ENCODE peak calls at places on chromosomes 7 and 10, in six cellular contexts. V is HCT116, I is HepG2, U is GM12878, F is K562, S is SK-N-SH. M is an unnamed sample.

GRCh38 chr10:29163746-29164145 is 125.1 kb upstream of the LYZL1 start:
- DNase-seq in U (no peak), I (no peak), F (no peak), V (no peak), S (no peak), M (peak)

GRCh38 chr7:38671901-38672559 is 40.9 kb upstream of the AMPH start:
- DNase-seq in U (no peak), I (no peak), F (no peak), V (no peak), S (no peak), M (no peak)

GRCh38 chr7:7323352-7323751 is 141.0 kb downstream of the C1GALT1 start:
- DNase-seq in S (no peak), I (no peak), F (no peak), V (no peak), U (peak), M (peak)

GRCh38 chr7:36749282-36749960 is 25.1 kb upstream of the AOAH start:
- DNase-seq in I (no peak), V (no peak), U (no peak), S (no peak), F (no peak), M (no peak)

GRCh38 chr7:102412548-102412947 is 16.4 kb downstream of the PRKRIP1 start:
- DNase-seq in U (no peak), F (peak), S (peak), V (no peak), I (no peak), M (peak)

GRCh38 chr10:75607576-75607975 is 176.2 kb downstream of the LRMDA start:
- DNase-seq in U (no peak), I (no peak), F (no peak), S (no peak), V (no peak), M (no peak)

GRCh38 chr10:26627320-26627719 is 70.2 kb upstream of the PDSS1 start:
- DNase-seq in F (peak), I (peak), V (peak), S (no peak), U (no peak), M (no peak)

GRCh38 chr10:19762026-19762425 is 54.2 kb upstream of the PLXDC2 start:
- DNase-seq in I (no peak), S (no peak), V (no peak), U (no peak), F (no peak), M (no peak)

GRCh38 chr10:133297504-133297903 is 11.2 kb downstream of the TUBGCP2 start:
- DNase-seq in F (no peak), U (no peak), I (no peak), V (no peak), S (no peak), M (no peak)

GRCh38 chr7:895451-896052 is 19.2 kb downstream of the GET4 start:
- DNase-seq in U (no peak), I (no peak), V (no peak), S (no peak), F (no peak), M (no peak)

GRCh38 chr7:107779647-107780099 is 23.4 kb downstream of the SLC26A3 start:
- DNase-seq in S (no peak), I (peak), F (peak), V (no peak), U (no peak), M (no peak)

GRCh38 chr7:149097088-149097487 is 6.6 kb upstream of the ZNF786 start:
- DNase-seq in V (no peak), U (no peak), S (no peak), I (no peak), F (no peak), M (no peak)

GRCh38 chr10:78696791-78697420 is 371.9 kb upstream of the ZMIZ1 start:
- DNase-seq in S (no peak), F (no peak), U (no peak), V (no peak), I (no peak), M (no peak)

GRCh38 chr7:142384508-142384922 is 126.7 kb upstream of the PRSS58 start:
- DNase-seq in V (no peak), U (no peak), I (no peak), F (no peak), S (no peak), M (no peak)

GRCh38 chr10:100037758-100038315 is 28.1 kb upstream of the DNMBP start:
- DNase-seq in S (no peak), U (no peak), F (no peak), V (no peak), I (no peak), M (no peak)

GRCh38 chr10:58813573-58813972 is 300.9 kb downstream of the BICC1 start:
- DNase-seq in F (no peak), U (no peak), I (peak), V (no peak), S (no peak), M (peak)

GRCh38 chr10:51269816-51270215 is 195.5 kb downstream of the PRKG1 start:
- DNase-seq in I (no peak), V (no peak), F (no peak), S (no peak), U (no peak), M (no peak)

GRCh38 chr10:21352886-21353285 is 172.6 kb downstream of the SKIDA1 start:
- DNase-seq in F (no peak), V (no peak), S (no peak), I (no peak), U (peak), M (no peak)

GRCh38 chr7:5634107-5634950 is 147.1 kb downstream of the RNF216 start:
- DNase-seq in F (no peak), S (peak), V (no peak), I (no peak), U (no peak), M (no peak)

GRCh38 chr7:2701832-2702593 is 14.0 kb downstream of the AMZ1 start:
- DNase-seq in U (no peak), V (no peak), S (peak), F (no peak), I (no peak), M (no peak)

GRCh38 chr7:1569016-1569415 is 816 bp downstream of the PSMG3 start:
- DNase-seq in V (no peak), S (peak), I (no peak), F (peak), U (no peak), M (peak)

GRCh38 chr7:50431906-50432305 is 18.2 kb downstream of the FIGNL1 start:
- DNase-seq in F (no peak), V (no peak), S (no peak), U (no peak), I (no peak), M (no peak)

GRCh38 chr10:123284022-123284421 is 129.8 kb downstream of the BUB3 start:
- DNase-seq in U (no peak), V (peak), F (peak), I (peak), S (no peak), M (peak)

GRCh38 chr10:110273474-110273873 is 31.2 kb downstream of the SMNDC1 start:
- DNase-seq in S (no peak), U (peak), V (no peak), F (no peak), I (peak), M (peak)

GRCh38 chr10:21516270-21517131 is 9.0 kb downstream of the SKIDA1 start:
- DNase-seq in I (no peak), U (no peak), F (peak), S (peak), V (no peak), M (no peak)

GRCh38 chr7:65441010-65441409 is 67.4 kb downstream of the ZNF92 start:
- DNase-seq in F (no peak), U (no peak), S (no peak), V (no peak), I (no peak), M (no peak)

GRCh38 chr10:131870831-131871672 is 29.8 kb upstream of the PPP2R2D start:
- DNase-seq in F (no peak), U (no peak), S (no peak), V (no peak), I (no peak), M (no peak)

GRCh38 chr7:36994456-36995112 is 270.3 kb upstream of the AOAH start:
- DNase-seq in U (no peak), V (no peak), F (no peak), I (no peak), S (no peak), M (no peak)

GRCh38 chr10:45179716-45180115 is 135.7 kb downstream of the OR13A1 start:
- DNase-seq in S (peak), I (no peak), F (no peak), U (no peak), V (no peak), M (no peak)

GRCh38 chr7:115910541-115911164 is 119.9 kb downstream of the TFEC start:
- DNase-seq in U (no peak), V (peak), S (peak), I (peak), F (peak), M (peak)

GRCh38 chr10:100518761-100519241 is 860 bp downstream of the SEC31B start:
- DNase-seq in F (peak), V (peak), U (no peak), I (peak), S (peak), M (peak)

GRCh38 chr7:36474283-36475010 is 84.8 kb downstream of the ANLN start:
- DNase-seq in I (no peak), V (no peak), F (peak), U (no peak), S (no peak), M (no peak)

GRCh38 chr7:153887756-153888591 is 164.2 kb upstream of the DPP6 start:
- DNase-seq in U (no peak), V (no peak), F (no peak), I (no peak), S (peak), M (no peak)

GRCh38 chr7:101898019-101898575 is 80.7 kb downstream of the CUX1 start:
- DNase-seq in U (no peak), I (no peak), S (no peak), F (no peak), V (no peak), M (no peak)

GRCh38 chr7:142188846-142189245 is 69.0 kb downstream of the PRSS58 start:
- DNase-seq in V (peak), F (no peak), I (peak), S (no peak), U (no peak), M (peak)

GRCh38 chr7:37376386-37376785 is 72.3 kb downstream of the ELMO1 start:
- DNase-seq in V (no peak), U (no peak), S (no peak), F (no peak), I (no peak), M (no peak)

GRCh38 chr7:2873686-2874551 is 29.8 kb upstream of the GNA12 start:
- DNase-seq in F (peak), V (peak), U (no peak), I (no peak), S (peak), M (peak)

GRCh38 chr10:86253171-86254072 is 113.2 kb downstream of the GRID1 start:
- DNase-seq in S (peak), V (no peak), U (no peak), F (no peak), I (no peak), M (no peak)

GRCh38 chr10:86254081-86254480 is 112.5 kb downstream of the GRID1 start:
- DNase-seq in F (no peak), V (no peak), U (no peak), S (peak), I (no peak), M (no peak)

GRCh38 chr10:86252573-86252972 is 114.0 kb downstream of the GRID1 start:
- DNase-seq in U (no peak), V (no peak), I (no peak), F (no peak), S (peak), M (no peak)

GRCh38 chr10:86255405-86256251 is 111.0 kb downstream of the GRID1 start:
- DNase-seq in F (no peak), V (no peak), I (no peak), S (peak), U (no peak), M (no peak)

GRCh38 chr10:86254526-86255174 is 111.9 kb downstream of the GRID1 start:
- DNase-seq in U (no peak), F (no peak), I (no peak), V (peak), S (peak), M (no peak)
- TF ChIP-seq JUND in U (no peak), F (no peak), I (no peak), V (peak), S (no peak), M (no peak)

GRCh38 chr7:158345731-158346130 is 241.9 kb downstream of the PTPRN2 start:
- DNase-seq in S (no peak), F (no peak), U (no peak), I (no peak), V (no peak), M (no peak)

GRCh38 chr7:158343526-158343925 is 244.1 kb downstream of the PTPRN2 start:
- DNase-seq in I (no peak), V (no peak), U (no peak), F (no peak), S (no peak), M (no peak)

GRCh38 chr7:158348446-158348845 is 239.2 kb downstream of the PTPRN2 start:
- DNase-seq in S (no peak), V (no peak), U (no peak), I (no peak), F (no peak), M (no peak)

GRCh38 chr7:158343936-158344455 is 243.6 kb downstream of the PTPRN2 start:
- DNase-seq in S (no peak), F (no peak), U (no peak), V (no peak), I (no peak), M (no peak)

DNA sequence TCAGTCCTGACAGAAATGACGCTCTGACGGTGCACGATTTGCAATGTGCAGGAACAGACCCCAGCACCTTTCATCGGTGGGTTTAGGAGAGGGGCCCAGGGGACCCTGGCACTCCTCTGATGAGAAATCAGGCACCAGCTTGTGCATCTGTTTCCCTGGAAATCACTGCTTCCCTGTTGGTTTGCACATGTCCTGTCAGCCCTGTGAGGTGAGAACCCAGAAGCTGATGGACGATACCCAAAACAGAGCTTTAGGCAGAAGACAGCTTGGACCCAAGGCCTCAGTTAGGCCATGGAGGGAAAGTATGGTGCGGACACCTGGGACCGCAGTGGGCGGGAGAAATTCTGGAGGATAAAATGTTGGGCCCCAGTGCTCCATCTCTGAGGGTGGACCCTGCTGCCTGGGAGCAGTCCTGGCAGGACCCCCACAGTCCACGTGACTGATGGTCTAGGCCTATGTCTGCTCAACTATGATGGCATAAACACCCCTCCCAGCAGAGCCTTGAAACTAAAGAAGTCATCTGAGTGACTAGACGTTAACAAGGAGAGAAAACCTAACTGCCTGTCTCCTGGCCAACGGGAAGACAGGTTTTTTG is 242.8 kb downstream of the PTPRN2 start:
- DNase-seq in I (no peak), U (no peak), V (no peak), F (no peak), S (no peak), M (no peak)
- TF ChIP-seq JUND in I (no peak), U (no peak), V (no peak), F (no peak), S (no peak), M (no peak)

GRCh38 chr10:68470300-68470699 is 1.5 kb downstream of the DNA2 start:
- DNase-seq in I (no peak), V (no peak), F (peak), S (peak), U (no peak), M (no peak)

GRCh38 chr10:68469838-68470237 is 1.9 kb downstream of the DNA2 start:
- DNase-seq in F (peak), S (no peak), U (no peak), V (no peak), I (no peak), M (no peak)

GRCh38 chr10:68471586-68472408 is at the start of gene DNA2:
- DNase-seq in F (peak), V (peak), U (peak), S (peak), I (peak), M (peak)

GRCh38 chr10:68474021-68474420 is 2.2 kb upstream of the DNA2 start:
- DNase-seq in S (no peak), V (no peak), F (no peak), U (no peak), I (no peak), M (no peak)

DNA sequence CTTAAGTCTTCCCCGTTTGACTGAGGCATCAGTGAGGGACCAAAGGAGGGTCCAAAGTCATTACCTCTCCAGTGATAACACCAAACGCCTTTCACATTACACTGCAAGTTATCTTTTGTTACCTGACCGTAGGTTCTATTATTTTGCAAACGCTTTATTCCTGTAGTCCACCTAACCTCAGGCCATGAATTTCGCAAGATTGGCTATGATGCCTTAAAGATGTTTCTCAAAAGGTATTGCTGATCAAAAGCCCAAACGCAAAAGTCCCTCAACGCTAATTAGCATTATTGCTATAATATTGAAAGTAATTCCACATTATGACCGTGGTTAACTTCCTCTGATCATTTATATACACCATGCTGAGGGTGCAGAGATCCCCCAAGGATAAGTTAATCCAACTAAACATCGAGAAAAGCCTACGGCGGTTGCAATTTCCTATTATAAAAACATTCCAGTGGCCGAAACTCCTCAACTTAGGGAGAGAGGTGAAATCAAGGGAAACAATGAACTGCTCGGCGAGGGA is 649 bp downstream of the DNA2 start:
- DNase-seq in I (no peak), U (no peak), F (peak), S (peak), V (no peak), M (no peak)
- TF ChIP-seq JUND in I (no peak), U (no peak), F (no peak), S (no peak), V (no peak), M (no peak)

GRCh38 chr10:14244147-14244546 is 86.6 kb downstream of the FRMD4A start:
- DNase-seq in F (peak), V (peak), S (no peak), U (no peak), I (no peak), M (peak)
- TF ChIP-seq JUND in F (no peak), V (no peak), S (no peak), U (no peak), I (no peak), M (no peak)

DNA sequence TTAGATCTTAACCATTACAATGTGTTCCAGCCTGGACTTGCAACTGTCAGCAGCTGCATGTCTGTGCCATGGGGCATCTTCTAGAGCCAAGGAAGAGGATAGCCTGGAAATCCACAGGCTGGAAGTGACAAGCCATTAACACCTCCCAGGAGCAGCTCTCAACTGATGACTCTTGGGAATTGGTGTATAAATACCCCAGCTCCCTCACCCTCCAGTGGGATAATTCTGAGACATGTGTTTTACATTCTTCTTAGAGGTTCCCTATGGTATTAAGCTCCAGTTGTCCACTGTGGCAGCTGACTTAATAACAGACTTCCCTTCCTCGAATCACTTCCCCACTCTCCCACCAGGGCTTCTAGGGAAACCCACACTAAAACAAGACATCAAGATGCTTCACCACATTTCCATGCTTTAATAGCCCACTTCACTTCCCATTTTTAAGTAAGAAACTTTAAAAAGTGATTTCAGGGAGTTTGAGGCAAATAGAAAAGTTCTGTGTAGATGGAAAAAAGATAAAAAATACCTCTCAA is 47.2 kb downstream of the FAM107B start:
- DNase-seq in I (no peak), S (no peak), F (no peak), U (no peak), V (no peak), M (no peak)
- TF ChIP-seq JUND in I (no peak), S (no peak), F (no peak), U (no peak), V (no peak), M (no peak)